ENCODE peak calls at places on chromosome 17, in seven cellular contexts. One of them, this sample, is unnamed.

GRCh38 chr17:58184308-58184985 is 8.1 kb upstream of the EPX start:
- DNase-seq in myocyte: peak; percentile 8
- DNase-seq in CD8-positive, alpha-beta memory T cell: no peak
- DNase-seq in activated CD4-positive, alpha-beta T cell treated with anti-CD3 and anti-CD28 coated beads, Interleukin-2, amount 10 ng/mL, durations not matched to agents 7 days and 5 days: no peak
- DNase-seq in stimulated activated CD8-positive, alpha-beta memory T cell treated with anti-CD3 and anti-CD28 coated beads, Interleukin-15, amount 100 ng/mL, for 24 hours: no peak
- DNase-seq in neural progenitor cell: peak; percentile 27
- DNase-seq in NCI-H1105: no peak
- DNase-seq in this sample: peak; percentile 96

GRCh38 chr17:28492352-28493310 is 13.5 kb upstream of the FOXN1 start:
- DNase-seq in myocyte: no peak
- DNase-seq in CD8-positive, alpha-beta memory T cell: no peak
- DNase-seq in activated CD4-positive, alpha-beta T cell treated with anti-CD3 and anti-CD28 coated beads, Interleukin-2, amount 10 ng/mL, durations not matched to agents 7 days and 5 days: no peak
- DNase-seq in stimulated activated CD8-positive, alpha-beta memory T cell treated with anti-CD3 and anti-CD28 coated beads, Interleukin-15, amount 100 ng/mL, for 24 hours: no peak
- DNase-seq in neural progenitor cell: no peak
- DNase-seq in NCI-H1105: no peak
- DNase-seq in this sample: no peak

GRCh38 chr17:79831367-79832210 is 7.7 kb downstream of the CBX4 start:
- DNase-seq in myocyte: no peak
- DNase-seq in CD8-positive, alpha-beta memory T cell: no peak
- DNase-seq in activated CD4-positive, alpha-beta T cell treated with anti-CD3 and anti-CD28 coated beads, Interleukin-2, amount 10 ng/mL, durations not matched to agents 7 days and 5 days: no peak
- DNase-seq in stimulated activated CD8-positive, alpha-beta memory T cell treated with anti-CD3 and anti-CD28 coated beads, Interleukin-15, amount 100 ng/mL, for 24 hours: no peak
- DNase-seq in neural progenitor cell: peak; percentile 69
- DNase-seq in NCI-H1105: no peak
- DNase-seq in this sample: peak; percentile 63

GRCh38 chr17:28956861-28957260 is 5.5 kb upstream of the PHF12 start:
- DNase-seq in myocyte: no peak
- DNase-seq in CD8-positive, alpha-beta memory T cell: no peak
- DNase-seq in activated CD4-positive, alpha-beta T cell treated with anti-CD3 and anti-CD28 coated beads, Interleukin-2, amount 10 ng/mL, durations not matched to agents 7 days and 5 days: no peak
- DNase-seq in stimulated activated CD8-positive, alpha-beta memory T cell treated with anti-CD3 and anti-CD28 coated beads, Interleukin-15, amount 100 ng/mL, for 24 hours: no peak
- DNase-seq in neural progenitor cell: no peak
- DNase-seq in NCI-H1105: no peak
- DNase-seq in this sample: no peak

GRCh38 chr17:39737331-39737760 is 392 bp upstream of the GRB7 start:
- DNase-seq in myocyte: no peak
- DNase-seq in CD8-positive, alpha-beta memory T cell: no peak
- DNase-seq in activated CD4-positive, alpha-beta T cell treated with anti-CD3 and anti-CD28 coated beads, Interleukin-2, amount 10 ng/mL, durations not matched to agents 7 days and 5 days: no peak
- DNase-seq in stimulated activated CD8-positive, alpha-beta memory T cell treated with anti-CD3 and anti-CD28 coated beads, Interleukin-15, amount 100 ng/mL, for 24 hours: no peak
- DNase-seq in neural progenitor cell: no peak
- DNase-seq in NCI-H1105: no peak
- DNase-seq in this sample: no peak

GRCh38 chr17:80791758-80792284 is 199.8 kb upstream of the CHMP6 start:
- DNase-seq in myocyte: peak; percentile 86
- DNase-seq in CD8-positive, alpha-beta memory T cell: no peak
- DNase-seq in activated CD4-positive, alpha-beta T cell treated with anti-CD3 and anti-CD28 coated beads, Interleukin-2, amount 10 ng/mL, durations not matched to agents 7 days and 5 days: peak; percentile 65
- DNase-seq in stimulated activated CD8-positive, alpha-beta memory T cell treated with anti-CD3 and anti-CD28 coated beads, Interleukin-15, amount 100 ng/mL, for 24 hours: no peak
- DNase-seq in neural progenitor cell: no peak
- DNase-seq in NCI-H1105: no peak
- DNase-seq in this sample: no peak

GRCh38 chr17:67272312-67273050 is 27.5 kb upstream of the HELZ start:
- DNase-seq in myocyte: peak; percentile 33
- DNase-seq in CD8-positive, alpha-beta memory T cell: no peak
- DNase-seq in activated CD4-positive, alpha-beta T cell treated with anti-CD3 and anti-CD28 coated beads, Interleukin-2, amount 10 ng/mL, durations not matched to agents 7 days and 5 days: no peak
- DNase-seq in stimulated activated CD8-positive, alpha-beta memory T cell treated with anti-CD3 and anti-CD28 coated beads, Interleukin-15, amount 100 ng/mL, for 24 hours: no peak
- DNase-seq in neural progenitor cell: peak; percentile 53
- DNase-seq in NCI-H1105: no peak
- DNase-seq in this sample: peak; percentile 30

GRCh38 chr17:10357768-10358167 is 15.0 kb downstream of the MYH13 start:
- DNase-seq in myocyte: no peak
- DNase-seq in CD8-positive, alpha-beta memory T cell: no peak
- DNase-seq in activated CD4-positive, alpha-beta T cell treated with anti-CD3 and anti-CD28 coated beads, Interleukin-2, amount 10 ng/mL, durations not matched to agents 7 days and 5 days: peak; percentile 22
- DNase-seq in stimulated activated CD8-positive, alpha-beta memory T cell treated with anti-CD3 and anti-CD28 coated beads, Interleukin-15, amount 100 ng/mL, for 24 hours: no peak
- DNase-seq in neural progenitor cell: peak; percentile 52
- DNase-seq in NCI-H1105: no peak
- DNase-seq in this sample: no peak

GRCh38 chr17:50569592-50569991 is 9.1 kb downstream of the CACNA1G start:
- DNase-seq in myocyte: no peak
- DNase-seq in CD8-positive, alpha-beta memory T cell: no peak
- DNase-seq in activated CD4-positive, alpha-beta T cell treated with anti-CD3 and anti-CD28 coated beads, Interleukin-2, amount 10 ng/mL, durations not matched to agents 7 days and 5 days: no peak
- DNase-seq in stimulated activated CD8-positive, alpha-beta memory T cell treated with anti-CD3 and anti-CD28 coated beads, Interleukin-15, amount 100 ng/mL, for 24 hours: no peak
- DNase-seq in neural progenitor cell: no peak
- DNase-seq in NCI-H1105: no peak
- DNase-seq in this sample: no peak

GRCh38 chr17:75639327-75639726 is 6.1 kb downstream of the SMIM5 start:
- DNase-seq in myocyte: no peak
- DNase-seq in CD8-positive, alpha-beta memory T cell: no peak
- DNase-seq in activated CD4-positive, alpha-beta T cell treated with anti-CD3 and anti-CD28 coated beads, Interleukin-2, amount 10 ng/mL, durations not matched to agents 7 days and 5 days: no peak
- DNase-seq in stimulated activated CD8-positive, alpha-beta memory T cell treated with anti-CD3 and anti-CD28 coated beads, Interleukin-15, amount 100 ng/mL, for 24 hours: no peak
- DNase-seq in neural progenitor cell: no peak
- DNase-seq in NCI-H1105: no peak
- DNase-seq in this sample: no peak